ENCODE peak calls at places on chromosomes 5 and 9, in four cellular contexts. K, W, M and F are unnamed samples. For H3K36me3 and H3K4me1, the result is how much of the 10 kb centered on the place peaks cover.

GRCh38 chr5:168109441-168109840 is 182.0 kb upstream of the WWC1 start:
- DNase-seq in K (no peak), W (no peak), M (no peak), F (no peak)

GRCh38 chr5:111563041-111563822 is 50.9 kb upstream of the STARD4 start:
- DNase-seq in K (no peak), W (no peak), M (no peak), F (no peak)

GRCh38 chr9:95171001-95171400 is 146.5 kb downstream of the FANCC start:
- DNase-seq in K (no peak), W (no peak), M (no peak), F (no peak)

GRCh38 chr9:114189823-114190562 is 34.7 kb downstream of the COL27A1 start:
- DNase-seq in K (no peak), W (no peak), M (no peak), F (no peak)

GRCh38 chr5:77266291-77266690 is 55.8 kb downstream of the PDE8B start:
- DNase-seq in K (no peak), W (no peak), M (no peak), F (no peak)

GRCh38 chr5:118486647-118487046 is 501.7 kb downstream of the DTWD2 start:
- DNase-seq in K (no peak), W (no peak), M (no peak), F (no peak)

GRCh38 chr9:6788175-6789016 is 30.6 kb downstream of the KDM4C start:
- DNase-seq in K (no peak), W (no peak), M (peak), F (peak)

GRCh38 chr5:84603557-84604185 is 219.0 kb upstream of the EDIL3 start:
- DNase-seq in K (no peak), W (peak), M (no peak), F (no peak)

GRCh38 chr5:149725296-149725695 is 4.8 kb upstream of the PPARGC1B start:
- DNase-seq in K (no peak), W (no peak), M (no peak), F (peak)

GRCh38 chr5:120682851-120683250 is 218.8 kb downstream of the PRR16 start:
- DNase-seq in K (no peak), W (no peak), M (no peak), F (no peak)

GRCh38 chr5:97906135-97906534 is 723.1 kb upstream of the RIOK2 start:
- DNase-seq in K (no peak), W (no peak), M (no peak), F (peak)

GRCh38 chr9:346114-346513 is 131.4 kb downstream of the DOCK8 start:
- DNase-seq in K (no peak), W (no peak), M (no peak), F (no peak)

GRCh38 chr5:52657231-52657645 is 130.5 kb upstream of the ITGA1 start:
- DNase-seq in K (peak), W (no peak), M (no peak), F (peak)

GRCh38 chr9:125147401-125147951 is 4.1 kb upstream of the SCAI start:
- DNase-seq in K (no peak), W (no peak), M (no peak), F (no peak)

GRCh38 chr5:12023614-12024241 is 119.5 kb upstream of the CTNND2 start:
- DNase-seq in K (no peak), W (no peak), M (peak), F (peak)

GRCh38 chr9:35675732-35676392 is 2.1 kb downstream of the CA9 start:
- DNase-seq in K (no peak), W (no peak), M (peak), F (no peak)

GRCh38 chr9:76999261-76999660 is 20.2 kb upstream of the FOXB2 start:
- DNase-seq in K (no peak), W (no peak), M (no peak), F (no peak)

GRCh38 chr5:149299451-149300054 is 27.9 kb downstream of the AFAP1L1 start:
- DNase-seq in K (no peak), W (no peak), M (no peak), F (no peak)

DNA sequence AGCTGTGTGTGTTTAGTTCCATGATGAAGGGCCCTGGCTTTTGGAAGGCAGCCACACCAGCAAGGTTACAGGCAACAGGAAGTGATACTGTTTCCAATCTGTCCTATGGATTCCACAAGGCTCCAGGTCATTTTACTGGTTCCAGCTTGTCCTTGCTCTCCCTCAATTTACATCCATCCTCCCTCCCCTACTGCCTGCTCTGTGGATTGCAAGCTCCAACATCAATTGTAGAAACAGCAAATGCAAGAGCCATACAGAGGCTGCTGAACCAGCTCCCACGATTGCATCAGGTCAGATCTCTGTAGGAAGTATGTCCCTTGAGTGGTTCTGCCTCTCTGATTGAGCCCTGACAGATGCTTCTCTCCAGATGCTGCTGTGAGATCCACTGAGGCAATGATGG is 409.8 kb downstream of the NTRK2 start:
- DNase-seq in K (no peak), W (no peak), M (no peak), F (no peak)
- H3K36me3 ChIP-seq in K (under half), W (under half), M (under half), F (under half)

DNA sequence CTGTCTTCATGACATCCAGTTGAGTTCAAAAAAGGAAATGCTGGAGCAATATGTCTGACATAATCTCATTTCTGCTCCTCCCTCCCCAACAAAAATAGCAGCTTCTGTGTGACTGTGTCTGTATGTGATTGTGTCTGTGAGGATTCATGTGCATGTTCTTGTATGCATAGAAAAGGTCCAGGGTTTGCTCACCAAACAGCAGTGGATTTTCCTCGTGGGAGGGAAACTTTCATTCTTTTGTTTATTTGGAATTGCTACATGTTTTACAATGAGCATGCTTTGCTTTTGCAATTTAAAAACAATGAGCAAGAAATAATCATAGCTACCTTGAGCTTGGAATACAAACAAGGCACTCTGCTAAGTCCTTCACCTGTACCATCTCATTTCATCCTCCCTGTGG is 15.0 kb downstream of the ADAM19 start:
- DNase-seq in K (no peak), W (no peak), M (no peak), F (no peak)
- H3K4me1 ChIP-seq in K (under half), W (half or more), M (under half), F (under half)

GRCh38 chr9:123832176-123832575 is 97.8 kb downstream of the DENND1A start:
- DNase-seq in K (no peak), W (no peak), M (no peak), F (no peak)

GRCh38 chr9:123832858-123833257 is 97.1 kb downstream of the DENND1A start:
- DNase-seq in K (no peak), W (no peak), M (no peak), F (no peak)

GRCh38 chr9:123834907-123835562 is 94.9 kb downstream of the DENND1A start:
- DNase-seq in K (no peak), W (no peak), M (no peak), F (peak)

GRCh38 chr9:123835821-123836220 is 94.1 kb downstream of the DENND1A start:
- DNase-seq in K (no peak), W (no peak), M (no peak), F (no peak)

GRCh38 chr9:123834218-123834906 is 95.6 kb downstream of the DENND1A start:
- DNase-seq in K (no peak), W (no peak), M (no peak), F (no peak)
- H3K4me3 ChIP-seq in K (no peak), W (peak), M (no peak), F (no peak)

GRCh38 chr5:127508644-127509373 is 8.6 kb upstream of the PRRC1 start:
- DNase-seq in K (no peak), W (no peak), M (no peak), F (no peak)
- H3K36me3 ChIP-seq in K (under half), W (under half), M (under half), F (under half)